ENCODE peak calls at places on chromosomes 3 and 15, in eight cellular contexts. V, T, P, H, S, U, D and F are unnamed samples.
A peak's percentile ranks its signal among the peaks of the same experiment; 100 is the strongest.

GRCh38 chr3:49422379-49423248 is at the start of gene AMT:
- DNase-seq in D (peak; percentile 23), U (peak; percentile 74), P (peak; percentile 74), V (no peak), T (no peak), S (no peak), H (no peak), F (peak; percentile 89)

GRCh38 chr15:51401872-51402517 is 60.5 kb downstream of the GLDN start:
- DNase-seq in V (peak; percentile 38), T (no peak), H (peak; percentile 47), S (no peak), D (no peak), P (peak; percentile 67), U (peak; percentile 73), F (peak; percentile 64)

GRCh38 chr3:185021326-185021725 is 131.5 kb downstream of the C3orf70 start:
- DNase-seq in P (no peak), H (no peak), D (no peak), V (no peak), U (no peak), S (no peak), T (no peak), F (no peak)

GRCh38 chr3:193905993-193906396 is 230.0 kb upstream of the HES1 start:
- DNase-seq in V (no peak), P (no peak), T (no peak), U (no peak), S (no peak), H (no peak), D (no peak), F (no peak)

GRCh38 chr3:54792584-54792983 is 135.3 kb downstream of the LRTM1 start:
- DNase-seq in V (no peak), U (no peak), D (no peak), P (no peak), T (no peak), S (no peak), H (no peak), F (no peak)

GRCh38 chr3:143288944-143289343 is 169.4 kb downstream of the CHST2 start:
- DNase-seq in V (no peak), S (no peak), D (no peak), P (no peak), T (no peak), U (no peak), H (peak; percentile 23), F (no peak)

GRCh38 chr3:14213066-14213774 is 34.6 kb downstream of the LSM3 start:
- DNase-seq in S (no peak), H (no peak), U (no peak), T (no peak), D (no peak), V (no peak), P (no peak), F (no peak)

GRCh38 chr15:73345658-73346057 is 23.1 kb downstream of the HCN4 start:
- DNase-seq in V (no peak), T (no peak), U (no peak), P (no peak), D (no peak), S (no peak), H (no peak), F (no peak)

GRCh38 chr3:99925584-99925983 is 107.9 kb downstream of the CMSS1 start:
- DNase-seq in S (no peak), D (no peak), H (peak; percentile 88), V (peak; percentile 35), U (peak; percentile 66), P (peak; percentile 62), T (no peak), F (peak; percentile 66)

GRCh38 chr15:57922780-57923179 is 142.7 kb downstream of the ALDH1A2 start:
- DNase-seq in D (no peak), P (peak; percentile 86), T (no peak), V (no peak), U (peak; percentile 89), S (no peak), H (peak; percentile 30), F (no peak)

GRCh38 chr15:94230886-94231727 is at the start of gene MCTP2:
- DNase-seq in D (no peak), S (peak; percentile 84), U (peak; percentile 96), P (peak; percentile 95), V (no peak), T (no peak), H (peak; percentile 97), F (no peak)

GRCh38 chr15:67820992-67821783 is 4.1 kb upstream of the SKOR1 start:
- DNase-seq in H (peak; percentile 63), D (no peak), P (no peak), U (peak; percentile 76), V (no peak), S (peak; percentile 28), T (no peak), F (no peak)

GRCh38 chr15:92619380-92620101 is 36.0 kb downstream of the FAM174B start:
- DNase-seq in S (no peak), D (no peak), H (no peak), T (no peak), V (no peak), U (peak; percentile 2), P (no peak), F (no peak)

GRCh38 chr15:66842710-66843441 is 140.8 kb downstream of the SMAD6 start:
- DNase-seq in U (peak; percentile 93), S (no peak), T (no peak), H (peak; percentile 55), V (peak; percentile 59), D (peak; percentile 14), P (peak; percentile 91), F (peak; percentile 45)

GRCh38 chr3:183583331-183584245 is 28.1 kb upstream of the KLHL6 start:
- DNase-seq in H (no peak), T (no peak), V (no peak), U (no peak), P (no peak), S (no peak), D (no peak), F (no peak)

GRCh38 chr3:31980530-31981205 is 394 bp downstream of the OSBPL10 start:
- DNase-seq in H (peak; percentile 86), T (no peak), P (peak; percentile 87), V (peak; percentile 25), U (peak; percentile 90), D (peak; percentile 20), S (peak; percentile 22), F (peak; percentile 57)

GRCh38 chr15:80694624-80695098 is 449 bp upstream of the ABHD17C start:
- DNase-seq in S (peak; percentile 20), H (no peak), D (no peak), V (no peak), P (peak; percentile 53), T (no peak), U (peak; percentile 74), F (no peak)

GRCh38 chr15:38354321-38354929 is 99.5 kb upstream of the FAM98B start:
- DNase-seq in P (no peak), T (peak; percentile 27), H (peak; percentile 80), D (no peak), V (peak; percentile 9), U (no peak), S (peak; percentile 42), F (peak; percentile 58)

GRCh38 chr15:77107531-77108355 is 36.8 kb upstream of the TSPAN3 start:
- DNase-seq in D (no peak), H (peak; percentile 51), S (no peak), T (no peak), U (peak; percentile 70), P (no peak), V (peak; percentile 13), F (peak; percentile 76)

GRCh38 chr3:129059311-129059975 is 1.1 kb upstream of the GP9 start:
- DNase-seq in S (no peak), H (no peak), U (no peak), V (no peak), T (no peak), P (peak; percentile 28), D (no peak), F (no peak)

GRCh38 chr3:39592729-39593128 is 125.2 kb downstream of the MOBP start:
- DNase-seq in P (no peak), D (no peak), H (no peak), S (no peak), T (no peak), V (no peak), U (no peak), F (no peak)

GRCh38 chr3:24773798-24774197 is 279.1 kb upstream of the THRB start:
- DNase-seq in P (no peak), H (peak; percentile 72), U (peak; percentile 69), S (no peak), D (peak; percentile 37), V (peak; percentile 8), T (peak; percentile 27), F (peak; percentile 89)

GRCh38 chr3:126954141-126954845 is 28.6 kb upstream of the PLXNA1 start:
- DNase-seq in H (peak; percentile 51), S (no peak), U (peak; percentile 37), T (no peak), V (peak; percentile 47), D (no peak), P (no peak), F (peak; percentile 50)

GRCh38 chr3:73600293-73600938 is 24.3 kb downstream of the PDZRN3 start:
- DNase-seq in T (peak; percentile 91), P (no peak), U (no peak), V (no peak), D (no peak), S (no peak), H (no peak), F (no peak)

GRCh38 chr3:56547486-56547885 is 9.5 kb upstream of the CCDC66 start:
- DNase-seq in H (peak; percentile 20), U (no peak), T (no peak), V (no peak), D (no peak), P (no peak), S (no peak), F (no peak)

GRCh38 chr15:88258021-88258641 is 1.6 kb upstream of the NTRK3 start:
- DNase-seq in V (no peak), S (no peak), U (peak; percentile 64), D (peak; percentile 75), P (no peak), H (no peak), T (no peak), F (peak; percentile 57)

GRCh38 chr3:178847170-178847569 is 224.4 kb downstream of the ZMAT3 start:
- DNase-seq in V (no peak), P (no peak), U (no peak), T (no peak), D (no peak), H (no peak), S (no peak), F (no peak)

GRCh38 chr3:124862006-124862405 is 25.2 kb downstream of the ITGB5 start:
- DNase-seq in D (no peak), S (no peak), H (no peak), P (no peak), V (no peak), U (no peak), T (no peak), F (no peak)

GRCh38 chr3:78178209-78178608 is 1138.3 kb downstream of the ROBO2 start:
- DNase-seq in S (no peak), T (no peak), D (no peak), H (no peak), P (no peak), V (no peak), U (no peak), F (no peak)

GRCh38 chr3:11818033-11818432 is 28.7 kb downstream of the TAMM41 start:
- DNase-seq in D (no peak), H (peak; percentile 97), V (no peak), U (no peak), S (no peak), T (no peak), P (no peak), F (no peak)

GRCh38 chr3:188124184-188124583 is 29.8 kb upstream of the LPP start:
- DNase-seq in V (no peak), S (no peak), D (no peak), P (no peak), T (no peak), H (peak; percentile 27), U (no peak), F (no peak)

GRCh38 chr3:148042663-148043445 is 633.7 kb downstream of the ZIC1 start:
- DNase-seq in U (no peak), T (peak; percentile 56), P (no peak), H (no peak), D (no peak), V (no peak), S (no peak), F (no peak)

GRCh38 chr3:188345223-188345622 is 191.3 kb downstream of the LPP start:
- DNase-seq in T (no peak), H (peak; percentile 44), V (peak; percentile 23), U (no peak), P (no peak), D (no peak), S (no peak), F (no peak)